ENCODE peak calls at places on chromosomes 7 and 10, in six cellular contexts. E, G, W, F, L and S are unnamed samples.

GRCh38 chr10:49204119-49204518 is 15.9 kb upstream of the TMEM273 start:
- DNase-seq in E (no peak), G (no peak), W (no peak), F (no peak), L (no peak), S (no peak)

GRCh38 chr10:30454744-30455498 is 20.9 kb downstream of the MAP3K8 start:
- DNase-seq in E (no peak), G (peak), W (no peak), F (peak), L (no peak), S (no peak)

GRCh38 chr10:43282881-43283280 is 16.0 kb upstream of the RASGEF1A start:
- DNase-seq in E (no peak), G (no peak), W (no peak), F (peak), L (no peak), S (no peak)

GRCh38 chr7:137986252-137987010 is 15.5 kb downstream of the CREB3L2 start:
- DNase-seq in E (no peak), G (peak), W (no peak), F (peak), L (no peak), S (no peak)

GRCh38 chr10:49134327-49134726 is 506 bp upstream of the FAM170B start:
- DNase-seq in E (no peak), G (no peak), W (no peak), F (no peak), L (no peak), S (no peak)

GRCh38 chr10:19835952-19836351 is 19.7 kb downstream of the PLXDC2 start:
- DNase-seq in E (no peak), G (no peak), W (no peak), F (no peak), L (no peak), S (no peak)

GRCh38 chr7:130207642-130208041 is at the start of gene SSMEM1:
- DNase-seq in E (no peak), G (peak), W (no peak), F (peak), L (no peak), S (no peak)

GRCh38 chr7:139252451-139252850 is 21.4 kb downstream of the UBN2 start:
- DNase-seq in E (no peak), G (peak), W (no peak), F (no peak), L (no peak), S (no peak)

GRCh38 chr7:152998440-152998839 is 238.9 kb downstream of the ACTR3B start:
- DNase-seq in E (no peak), G (no peak), W (no peak), F (no peak), L (no peak), S (no peak)

GRCh38 chr10:36681751-36682633 is 443.4 kb upstream of the ANKRD30A start:
- DNase-seq in E (no peak), G (no peak), W (no peak), F (no peak), L (no peak), S (no peak)

GRCh38 chr10:8049151-8049873 is 5.2 kb upstream of the GATA3 start:
- DNase-seq in E (no peak), G (no peak), W (no peak), F (no peak), L (no peak), S (no peak)

GRCh38 chr7:918441-919113 is 35.9 kb downstream of the ADAP1 start:
- DNase-seq in E (no peak), G (no peak), W (peak), F (no peak), L (peak), S (peak)

GRCh38 chr10:125034671-125035070 is 92.7 kb downstream of the ZRANB1 start:
- DNase-seq in E (no peak), G (peak), W (no peak), F (no peak), L (no peak), S (no peak)

GRCh38 chr10:130497056-130498010 is 361.1 kb downstream of the GLRX3 start:
- DNase-seq in E (no peak), G (no peak), W (no peak), F (no peak), L (no peak), S (no peak)

GRCh38 chr10:78798976-78799730 is 269.6 kb upstream of the ZMIZ1 start:
- DNase-seq in E (no peak), G (no peak), W (no peak), F (no peak), L (no peak), S (no peak)

GRCh38 chr7:66847879-66848810 is 72.9 kb upstream of the TMEM248 start:
- DNase-seq in E (no peak), G (peak), W (no peak), F (peak), L (no peak), S (no peak)

GRCh38 chr7:139153832-139154231 is 44.3 kb upstream of the ZC3HAV1 start:
- DNase-seq in E (no peak), G (peak), W (no peak), F (peak), L (no peak), S (no peak)

GRCh38 chr7:89988070-89988469 is 166.2 kb upstream of the STEAP1 start:
- DNase-seq in E (no peak), G (no peak), W (no peak), F (no peak), L (no peak), S (no peak)

GRCh38 chr10:6222755-6223154 is 20.0 kb downstream of the PFKFB3 start:
- DNase-seq in E (no peak), G (no peak), W (no peak), F (no peak), L (no peak), S (no peak)

GRCh38 chr7:26140380-26140779 is 11.6 kb upstream of the NFE2L3 start:
- DNase-seq in E (no peak), G (no peak), W (no peak), F (no peak), L (no peak), S (no peak)

GRCh38 chr7:105402221-105403095 is 13.7 kb upstream of the SRPK2 start:
- DNase-seq in E (no peak), G (peak), W (no peak), F (peak), L (no peak), S (no peak)

GRCh38 chr7:107993879-107994278 is 9.1 kb downstream of the LAMB1 start:
- DNase-seq in E (no peak), G (no peak), W (no peak), F (no peak), L (no peak), S (no peak)

GRCh38 chr7:79520543-79520942 is 67.1 kb upstream of the MAGI2 start:
- DNase-seq in E (no peak), G (no peak), W (no peak), F (no peak), L (no peak), S (no peak)

GRCh38 chr10:111973826-111974225 is 209.7 kb downstream of the GPAM start:
- DNase-seq in E (no peak), G (no peak), W (no peak), F (no peak), L (no peak), S (no peak)

GRCh38 chr7:150663802-150664494 is 21.6 kb upstream of the GIMAP2 start:
- DNase-seq in E (no peak), G (no peak), W (no peak), F (no peak), L (no peak), S (no peak)

GRCh38 chr7:23472046-23472445 is 1.8 kb upstream of the IGF2BP3 start:
- DNase-seq in E (no peak), G (no peak), W (no peak), F (no peak), L (no peak), S (no peak)

GRCh38 chr7:55308186-55308929 is 56.8 kb upstream of the LANCL2 start:
- DNase-seq in E (no peak), G (peak), W (no peak), F (peak), L (no peak), S (no peak)

GRCh38 chr10:23013581-23014335 is 81.6 kb upstream of the MSRB2 start:
- DNase-seq in E (no peak), G (no peak), W (no peak), F (no peak), L (no peak), S (no peak)

GRCh38 chr10:25678220-25678619 is 255.8 kb upstream of the MYO3A start:
- DNase-seq in E (no peak), G (no peak), W (no peak), F (no peak), L (no peak), S (no peak)

GRCh38 chr10:29392376-29393021 is 103.6 kb downstream of the LYZL1 start:
- DNase-seq in E (no peak), G (peak), W (peak), F (peak), L (no peak), S (no peak)

GRCh38 chr7:30699706-30700495 is 17.6 kb upstream of the CRHR2 start:
- DNase-seq in E (no peak), G (no peak), W (no peak), F (no peak), L (no peak), S (no peak)

GRCh38 chr10:74453151-74453550 is 302.1 kb downstream of the ADK start:
- DNase-seq in E (no peak), G (no peak), W (no peak), F (no peak), L (no peak), S (no peak)

GRCh38 chr10:91589015-91589655 is 43.7 kb downstream of the PPP1R3C start:
- DNase-seq in E (no peak), G (peak), W (peak), F (peak), L (no peak), S (no peak)

GRCh38 chr7:159025161-159025779 is 119.4 kb downstream of the VIPR2 start:
- DNase-seq in E (no peak), G (no peak), W (no peak), F (no peak), L (peak), S (no peak)

GRCh38 chr10:94042001-94042813 is 48.5 kb downstream of the PLCE1 start:
- DNase-seq in E (no peak), G (peak), W (no peak), F (peak), L (no peak), S (peak)

GRCh38 chr10:97546441-97547340 is 25.9 kb upstream of the ANKRD2 start:
- DNase-seq in E (no peak), G (no peak), W (no peak), F (no peak), L (peak), S (no peak)

GRCh38 chr7:112743811-112744210 is 46.4 kb downstream of the TMEM168 start:
- DNase-seq in E (no peak), G (no peak), W (no peak), F (no peak), L (no peak), S (no peak)

GRCh38 chr7:122155566-122155965 is 11.5 kb upstream of the AASS start:
- DNase-seq in E (no peak), G (peak), W (no peak), F (no peak), L (no peak), S (no peak)

DNA sequence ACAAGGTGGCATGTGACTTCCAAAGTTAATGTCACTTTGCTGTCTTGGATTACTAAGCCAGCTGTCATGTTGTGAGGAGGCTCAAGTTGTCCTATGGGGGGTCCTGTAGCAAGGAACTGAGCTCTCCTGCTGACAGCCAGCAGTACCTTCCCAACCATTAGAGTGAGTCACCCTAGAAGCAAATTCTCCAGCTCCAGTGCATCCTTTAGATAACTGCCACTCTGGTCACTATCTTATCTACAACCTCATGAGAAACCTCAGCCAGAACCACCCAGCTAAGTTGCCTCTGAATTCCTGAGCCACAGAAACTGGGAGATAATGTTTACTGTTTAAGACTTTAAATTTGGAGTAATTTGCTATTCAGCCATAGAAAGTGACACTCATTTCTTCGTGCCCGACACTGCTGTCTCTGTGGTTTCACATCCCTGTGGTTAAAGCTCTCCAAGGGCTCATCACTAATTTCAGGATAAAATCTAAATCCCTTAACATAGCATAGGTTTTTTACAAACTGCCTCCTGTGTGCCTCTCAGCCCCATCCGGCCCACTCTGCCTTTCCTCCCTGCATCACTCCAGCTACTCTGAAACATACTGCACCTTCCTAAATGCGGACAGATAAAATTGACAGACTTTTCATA is 83.5 kb downstream of the PRR15 start:
- DNase-seq in E (no peak), G (no peak), W (no peak), F (peak), L (no peak), S (no peak)
- H3K4me3 ChIP-seq in E (no peak), G (no peak), W (no peak), F (no peak), L (no peak), S (no peak)

GRCh38 chr10:1737222-1738061 is at the start of gene ADARB2:
- DNase-seq in E (peak), G (no peak), W (peak), F (no peak), L (peak), S (no peak)
- H3K4me3 ChIP-seq in E (peak), G (no peak), W (no peak), F (peak), L (peak), S (no peak)

GRCh38 chr7:27166475-27167169 is 1.3 kb upstream of the HOXA9 start:
- DNase-seq in E (no peak), G (no peak), W (no peak), F (no peak), L (peak), S (peak)

GRCh38 chr7:27167170-27167505 is 1.8 kb upstream of the HOXA9 start:
- DNase-seq in E (no peak), G (no peak), W (no peak), F (no peak), L (peak), S (peak)

GRCh38 chr7:27169658-27170493 is 4.2 kb downstream of the HOXA10 start:
- DNase-seq in E (no peak), G (no peak), W (no peak), F (no peak), L (peak), S (peak)

GRCh38 chr7:27168265-27168947 is 3.1 kb upstream of the HOXA9 start:
- DNase-seq in E (no peak), G (no peak), W (no peak), F (no peak), L (peak), S (peak)

DNA sequence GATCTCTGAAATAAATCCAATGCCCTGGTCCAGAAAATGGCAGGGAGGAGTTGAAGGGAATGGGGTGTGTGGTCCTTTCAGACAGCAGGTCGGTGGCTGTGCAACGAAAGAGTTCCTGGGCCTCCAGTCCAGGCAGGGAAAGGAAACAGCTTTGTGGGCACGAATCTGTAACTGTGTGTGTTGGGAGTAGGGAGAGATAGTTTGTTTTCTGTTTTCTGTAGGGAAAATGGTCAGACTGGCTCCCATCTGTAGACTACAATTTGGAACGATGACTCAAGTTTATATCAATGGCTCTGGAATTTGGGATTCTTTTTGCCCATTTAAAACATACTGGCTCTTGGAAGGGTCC is 2.6 kb upstream of the HOXA9 start:
- DNase-seq in E (no peak), G (no peak), W (no peak), F (no peak), L (no peak), S (no peak)
- H3K4me3 ChIP-seq in E (no peak), G (peak), W (no peak), F (no peak), L (no peak), S (no peak)

GRCh38 chr10:61837748-61838055 is 63.8 kb upstream of the ARID5B start:
- DNase-seq in E (no peak), G (no peak), W (no peak), F (no peak), L (no peak), S (no peak)

GRCh38 chr10:61835069-61835908 is 66.2 kb upstream of the ARID5B start:
- DNase-seq in E (no peak), G (peak), W (peak), F (peak), L (no peak), S (no peak)

GRCh38 chr10:61835909-61836232 is 65.6 kb upstream of the ARID5B start:
- DNase-seq in E (no peak), G (peak), W (no peak), F (peak), L (no peak), S (no peak)

GRCh38 chr10:61836888-61837747 is 64.4 kb upstream of the ARID5B start:
- DNase-seq in E (no peak), G (peak), W (no peak), F (peak), L (no peak), S (no peak)

DNA sequence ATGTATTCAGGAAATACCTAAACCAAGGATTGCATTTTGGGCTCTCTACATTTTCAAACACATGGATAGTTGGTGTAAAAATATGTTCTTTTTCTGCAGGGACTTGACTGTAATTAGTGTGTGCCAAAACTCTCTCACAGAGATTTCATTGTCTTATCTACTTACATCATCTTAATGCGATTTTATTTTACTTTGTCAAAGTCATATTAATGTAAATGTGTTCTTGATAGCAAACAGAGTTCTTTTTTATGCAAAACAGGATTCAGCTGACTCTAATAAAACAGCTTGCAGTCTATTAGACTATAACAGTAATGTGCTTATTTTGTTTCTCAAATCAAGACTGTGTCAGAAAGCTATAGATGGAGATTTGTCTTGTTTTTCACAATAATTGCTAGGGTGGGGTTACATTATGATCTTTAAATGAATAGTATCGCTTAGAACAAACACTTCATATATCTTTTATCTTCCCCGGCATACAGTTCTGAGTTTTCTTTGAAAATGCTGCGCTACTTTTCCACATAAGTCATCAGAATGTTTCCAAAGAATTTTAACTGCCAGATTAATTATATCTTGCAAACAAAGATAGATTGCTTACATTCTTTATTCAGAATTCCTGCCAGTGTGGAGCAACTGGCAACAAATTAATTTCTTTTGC is 65.1 kb upstream of the ARID5B start:
- DNase-seq in E (no peak), G (peak), W (no peak), F (peak), L (no peak), S (no peak)
- H3K4me3 ChIP-seq in E (no peak), G (peak), W (no peak), F (no peak), L (no peak), S (no peak)

GRCh38 chr7:93148727-93149126 is 542 bp upstream of the SAMD9L start:
- DNase-seq in E (no peak), G (no peak), W (no peak), F (no peak), L (no peak), S (no peak)

GRCh38 chr7:93148135-93148534 is at the start of gene SAMD9L:
- DNase-seq in E (no peak), G (peak), W (no peak), F (peak), L (no peak), S (peak)

GRCh38 chr7:93146036-93146435 is 2.1 kb downstream of the SAMD9L start:
- DNase-seq in E (no peak), G (no peak), W (no peak), F (no peak), L (no peak), S (no peak)

GRCh38 chr7:93146465-93147127 is 1.6 kb downstream of the SAMD9L start:
- DNase-seq in E (no peak), G (no peak), W (no peak), F (no peak), L (no peak), S (no peak)

DNA sequence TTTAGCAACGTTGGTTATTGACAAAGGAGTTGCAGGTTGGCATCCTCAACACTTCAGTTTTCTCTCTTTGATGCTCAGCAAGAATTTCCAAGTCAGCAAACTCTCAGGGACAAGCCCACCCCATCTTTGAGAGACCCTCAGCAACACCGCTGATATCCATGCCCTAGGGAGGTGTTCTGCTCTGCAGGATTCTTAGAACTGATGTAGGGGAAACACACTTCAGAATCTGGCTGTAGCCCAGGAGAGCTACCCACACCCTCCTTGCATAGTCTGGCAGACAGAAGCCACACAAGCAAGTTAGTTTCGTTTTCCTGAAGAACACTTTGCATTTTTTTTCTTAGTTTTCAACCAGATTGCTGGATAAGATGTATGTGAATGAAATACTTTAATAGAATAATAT is 827 bp downstream of the SAMD9L start:
- DNase-seq in E (no peak), G (peak), W (peak), F (peak), L (no peak), S (no peak)
- H3K4me3 ChIP-seq in E (no peak), G (peak), W (peak), F (no peak), L (peak), S (no peak)